ENCODE peak calls at places on chromosomes 4 and X, in ten cellular contexts. K is WERI-Rb-1, M is colonic mucosa, R is esophagus squamous epithelium, V is SJCRH30, D is upper lobe of right lung, C is sigmoid colon, H is body of pancreas, B is aorta, O is tibial artery. W is an unnamed sample.
A peak's percentile ranks its signal among the peaks of the same experiment; 100 is the strongest.

GRCh38 chr4:187415227-187415626 is 580.3 kb upstream of the ZFP42 start:
- DNase-seq in D (no peak), O (no peak), K (no peak), C (no peak), B (no peak), V (peak; percentile 1), H (no peak), M (no peak), R (no peak), W (no peak)

GRCh38 chr4:110869114-110869513 is 246.2 kb upstream of the PITX2 start:
- DNase-seq in C (no peak), V (no peak), M (no peak), R (no peak), B (no peak), O (no peak), D (no peak), H (no peak), K (no peak), W (no peak)

GRCh38 chrX:95291561-95291960 is 1393.1 kb upstream of the DIAPH2 start:
- DNase-seq in O (no peak), K (no peak), V (no peak), C (no peak), H (no peak), D (no peak), B (no peak), R (no peak), M (no peak), W (no peak)

GRCh38 chr4:151690884-151691283 is 69.9 kb downstream of the GATB start:
- DNase-seq in K (no peak), D (no peak), O (no peak), C (no peak), V (no peak), B (no peak), H (no peak), R (no peak), M (no peak), W (no peak)

GRCh38 chr4:122819708-122820449 is 6.8 kb upstream of the FGF2 start:
- DNase-seq in H (no peak), O (no peak), C (no peak), V (no peak), R (no peak), D (no peak), K (no peak), B (no peak), M (no peak), W (no peak)

GRCh38 chrX:22758807-22759481 is 240.8 kb upstream of the DDX53 start:
- DNase-seq in V (no peak), R (no peak), K (no peak), C (no peak), D (no peak), O (no peak), H (no peak), M (no peak), B (no peak), W (no peak)

GRCh38 chr4:10371869-10372471 is 85.3 kb downstream of the ZNF518B start:
- DNase-seq in H (no peak), O (no peak), V (peak; percentile 70), B (no peak), R (no peak), C (no peak), M (no peak), K (no peak), D (no peak), W (peak; percentile 65)

GRCh38 chr4:171130126-171130801 is 682.9 kb upstream of the GALNTL6 start:
- DNase-seq in D (no peak), K (no peak), O (no peak), M (no peak), V (no peak), C (no peak), H (peak; percentile 59), R (no peak), B (no peak), W (no peak)

GRCh38 chrX:54042609-54043010 is 1.7 kb downstream of the PHF8 start:
- DNase-seq in C (peak; percentile 68), V (peak; percentile 24), D (peak; percentile 60), B (peak; percentile 55), K (peak; percentile 34), R (no peak), M (peak; percentile 26), H (peak; percentile 38), O (peak; percentile 56), W (peak; percentile 35)

GRCh38 chr4:116244771-116245170 is 840.6 kb downstream of the TRAM1L1 start:
- DNase-seq in K (no peak), R (no peak), C (no peak), D (no peak), H (no peak), M (no peak), O (no peak), B (no peak), V (no peak), W (no peak)

GRCh38 chrX:39577976-39578962 is 519.5 kb downstream of the BCOR start:
- DNase-seq in V (peak; percentile 90), H (no peak), O (peak; percentile 20), R (no peak), B (peak; percentile 59), D (no peak), M (peak; percentile 23), C (no peak), K (no peak), W (no peak)

GRCh38 chrX:49310371-49310770 is 6.9 kb downstream of the GAGE10 start:
- DNase-seq in B (no peak), D (no peak), C (no peak), R (no peak), H (no peak), M (no peak), V (no peak), O (no peak), K (no peak), W (no peak)

GRCh38 chr4:118076958-118077766 is 42.9 kb downstream of the NDST3 start:
- DNase-seq in O (no peak), K (peak; percentile 71), D (no peak), R (no peak), B (no peak), C (no peak), H (no peak), V (peak; percentile 46), M (peak; percentile 22), W (peak; percentile 13)

GRCh38 chr4:38185406-38185805 is 225.2 kb downstream of the PTTG2 start:
- DNase-seq in O (no peak), H (no peak), M (no peak), R (no peak), C (no peak), V (no peak), K (no peak), B (no peak), D (no peak), W (no peak)

GRCh38 chrX:152072236-152072635 is 66.1 kb downstream of the MAGEA10 start:
- DNase-seq in D (no peak), O (no peak), C (no peak), V (no peak), B (no peak), M (no peak), R (no peak), H (peak; percentile 65), K (no peak), W (no peak)

GRCh38 chr4:177016541-177017141 is 223.9 kb upstream of the VEGFC start:
- DNase-seq in C (no peak), R (no peak), V (no peak), O (no peak), H (no peak), K (no peak), B (no peak), M (no peak), D (no peak), W (no peak)

GRCh38 chrX:133365886-133366611 is 49.2 kb downstream of the GPC4 start:
- DNase-seq in C (no peak), H (no peak), K (no peak), O (no peak), B (no peak), R (no peak), D (no peak), M (no peak), V (no peak), W (no peak)

GRCh38 chr4:123350191-123350544 is 46.4 kb upstream of the SPRY1 start:
- DNase-seq in O (no peak), K (no peak), B (no peak), C (no peak), H (peak; percentile 37), D (no peak), V (no peak), R (no peak), M (no peak), W (peak; percentile 44)

GRCh38 chr4:4521069-4521468 is 20.8 kb downstream of the STX18 start:
- DNase-seq in M (no peak), V (no peak), B (no peak), H (no peak), O (no peak), D (no peak), R (no peak), K (no peak), C (no peak), W (no peak)
- H3K9me3 ChIP-seq in M (no peaks in the 10 kb centered on the region), V (no peaks in the 10 kb centered on the region), B (no peaks in the 10 kb centered on the region), H (no peaks in the 10 kb centered on the region), O (no peaks in the 10 kb centered on the region), D (no peaks in the 10 kb centered on the region), R (no peaks in the 10 kb centered on the region), K (no peaks in the 10 kb centered on the region), C (no peaks in the 10 kb centered on the region), W (no peaks in the 10 kb centered on the region)

DNA sequence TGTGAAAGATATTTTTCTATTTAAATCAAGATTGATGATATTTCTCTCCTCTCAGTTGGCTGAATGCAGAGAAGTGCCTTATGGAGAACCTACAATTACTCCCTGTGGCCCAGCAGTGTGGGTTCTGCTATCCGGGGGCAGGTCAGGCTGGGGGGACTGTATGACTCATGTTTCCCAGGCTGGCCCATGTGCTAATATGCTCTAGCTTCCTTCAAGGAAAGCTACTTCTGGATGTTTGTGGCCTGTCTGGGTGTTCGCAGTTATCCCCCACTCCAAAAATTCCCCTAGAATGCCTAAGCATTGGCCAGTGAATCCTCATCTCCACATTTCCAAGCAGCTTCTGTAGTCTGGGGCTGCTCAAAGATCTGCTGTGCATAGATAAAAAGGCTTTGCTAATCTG is 58.9 kb upstream of the SPP1 start:
- DNase-seq in M (no peak), K (no peak), D (no peak), C (no peak), H (no peak), R (no peak), B (no peak), V (no peak), O (no peak), W (no peak)
- H3K9me3 ChIP-seq in M (no peaks in the 10 kb centered on the region), K (no peaks in the 10 kb centered on the region), D (no peaks in the 10 kb centered on the region), C (no peaks in the 10 kb centered on the region), H (no peaks in the 10 kb centered on the region), R (no peaks in the 10 kb centered on the region), B (no peaks in the 10 kb centered on the region), V (no peaks in the 10 kb centered on the region), O (no peaks in the 10 kb centered on the region), W (peaks cover 33% of the 10 kb centered on the region)

GRCh38 chr4:98386-98785 is 25.9 kb upstream of the ZNF718 start:
- DNase-seq in O (no peak), B (no peak), C (no peak), D (no peak), R (no peak), H (no peak), V (no peak), K (no peak), M (no peak), W (no peak)

GRCh38 chr4:99863-100262 is 24.4 kb upstream of the ZNF718 start:
- DNase-seq in H (no peak), R (no peak), B (no peak), D (no peak), O (no peak), K (no peak), V (no peak), M (no peak), C (no peak), W (no peak)
- H3K9me3 ChIP-seq in H (no peaks in the 10 kb centered on the region), R (peaks cover 8% of the 10 kb centered on the region), B (peaks cover 20% of the 10 kb centered on the region), D (peaks cover 80% of the 10 kb centered on the region), O (peaks cover 30% of the 10 kb centered on the region), K (peaks cover 41% of the 10 kb centered on the region), V (peaks cover 18% of the 10 kb centered on the region), M (peaks cover 6% of the 10 kb centered on the region), C (peaks cover 39% of the 10 kb centered on the region), W (peaks cover 59% of the 10 kb centered on the region)

GRCh38 chrX:153382563-153383482 is 18.3 kb downstream of the PNMA6E start:
- DNase-seq in D (no peak), C (no peak), M (no peak), V (no peak), H (no peak), R (no peak), K (no peak), O (no peak), B (no peak), W (no peak)
- H3K9me3 ChIP-seq in D (no peaks in the 10 kb centered on the region), C (no peaks in the 10 kb centered on the region), M (no peaks in the 10 kb centered on the region), V (no peaks in the 10 kb centered on the region), H (no peaks in the 10 kb centered on the region), R (no peaks in the 10 kb centered on the region), K (peaks cover 7% of the 10 kb centered on the region), O (no peaks in the 10 kb centered on the region), B (no peaks in the 10 kb centered on the region), W (peaks cover 6% of the 10 kb centered on the region)